ENCODE peak calls at places on chromosome 14, in five cellular contexts. D is PC-3, M is keratinocyte, G is left ventricle myocardium inferior, C is fibroblast of lung. A is an unnamed sample.
A peak's percentile ranks its signal among the peaks of the same experiment; 100 is the strongest.

GRCh38 chr14:20623798-20624197 is 17.7 kb downstream of the OR6S1 start:
- DNase-seq in G (no peak), C (no peak), M (no peak), D (no peak), A (no peak)

GRCh38 chr14:49497725-49498348 is 88.3 kb downstream of the RPS29 start:
- DNase-seq in C (peak; percentile 81), G (no peak), M (peak; percentile 65), D (peak; percentile 95), A (peak; percentile 53)

GRCh38 chr14:31843361-31844091 is 233.6 kb upstream of the ARHGAP5 start:
- DNase-seq in D (no peak), G (no peak), M (no peak), C (no peak), A (no peak)

GRCh38 chr14:70888681-70889175 is 18.5 kb upstream of the PCNX1 start:
- DNase-seq in D (peak; percentile 12), M (peak; percentile 65), C (peak; percentile 53), G (no peak), A (no peak)

GRCh38 chr14:99716091-99716849 is 32.2 kb downstream of the CYP46A1 start:
- DNase-seq in M (no peak), G (no peak), C (no peak), D (no peak), A (no peak)

GRCh38 chr14:97726661-97727060 is 929.5 kb downstream of the VRK1 start:
- DNase-seq in G (no peak), C (no peak), D (no peak), M (no peak), A (no peak)

GRCh38 chr14:75315143-75315542 is 36.5 kb downstream of the FOS start:
- DNase-seq in C (peak; percentile 83), D (peak; percentile 69), G (no peak), M (no peak), A (no peak)

GRCh38 chr14:34023824-34024767 is 73.2 kb upstream of the EGLN3 start:
- DNase-seq in M (no peak), D (no peak), G (no peak), C (no peak), A (no peak)

GRCh38 chr14:41404121-41404520 is 202.6 kb upstream of the LRFN5 start:
- DNase-seq in G (no peak), D (no peak), M (no peak), C (no peak), A (no peak)

GRCh38 chr14:98899441-98899840 is 372.6 kb downstream of the BCL11B start:
- DNase-seq in C (no peak), D (no peak), G (no peak), M (no peak), A (no peak)

GRCh38 chr14:98177551-98177950 is 1094.4 kb downstream of the BCL11B start:
- DNase-seq in G (no peak), C (no peak), D (no peak), M (no peak), A (no peak)

GRCh38 chr14:69611264-69612013 is at the start of gene SUSD6:
- DNase-seq in G (peak; percentile 93), M (no peak), D (peak; percentile 91), C (peak; percentile 89), A (peak; percentile 55)

GRCh38 chr14:99724196-99724891 is 40.2 kb downstream of the CYP46A1 start:
- DNase-seq in D (no peak), M (no peak), C (no peak), G (no peak), A (no peak)

GRCh38 chr14:101819251-101819990 is 57.9 kb downstream of the PPP2R5C start:
- DNase-seq in C (no peak), G (no peak), D (no peak), M (no peak), A (no peak)

DNA sequence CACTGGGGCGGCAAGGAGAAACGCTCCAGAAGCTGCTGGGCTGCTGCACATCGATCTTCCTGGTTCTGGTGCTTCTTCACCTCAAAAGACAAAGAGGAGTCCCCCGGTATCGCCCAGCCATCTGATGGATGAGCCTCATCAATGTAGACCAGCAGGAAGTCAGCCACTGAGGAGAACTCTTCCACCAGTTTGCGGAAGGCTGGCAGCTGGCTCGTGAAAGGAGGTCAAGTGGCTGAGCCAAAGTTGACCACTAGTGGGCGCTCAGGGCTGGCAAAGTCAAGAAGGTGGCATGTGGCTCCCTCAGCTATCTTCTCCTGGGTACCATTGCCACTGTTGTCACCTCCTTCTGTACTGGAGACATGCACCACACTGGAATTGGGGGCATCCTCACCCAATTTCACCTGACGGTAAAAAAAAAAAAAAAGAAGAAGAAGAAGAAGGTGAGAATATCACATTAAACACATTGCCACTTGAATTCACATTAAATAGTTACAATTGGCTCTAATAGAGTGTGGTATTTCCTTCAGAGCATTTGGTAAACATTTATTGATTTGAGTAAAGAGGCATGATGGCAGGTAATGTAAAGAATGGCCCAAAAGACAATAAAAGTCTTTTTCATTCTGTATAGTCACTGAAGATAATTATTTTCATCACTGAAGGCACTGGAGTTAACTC is 8.3 kb downstream of the DIO2 start:
- DNase-seq in M (no peak), G (no peak), C (no peak), D (peak; percentile 27), A (peak; percentile 4)
- TF ChIP-seq CTCF in M (peak; percentile 67), G (no peak), C (peak; percentile 41), D (peak; percentile 64), A (peak; percentile 90)

DNA sequence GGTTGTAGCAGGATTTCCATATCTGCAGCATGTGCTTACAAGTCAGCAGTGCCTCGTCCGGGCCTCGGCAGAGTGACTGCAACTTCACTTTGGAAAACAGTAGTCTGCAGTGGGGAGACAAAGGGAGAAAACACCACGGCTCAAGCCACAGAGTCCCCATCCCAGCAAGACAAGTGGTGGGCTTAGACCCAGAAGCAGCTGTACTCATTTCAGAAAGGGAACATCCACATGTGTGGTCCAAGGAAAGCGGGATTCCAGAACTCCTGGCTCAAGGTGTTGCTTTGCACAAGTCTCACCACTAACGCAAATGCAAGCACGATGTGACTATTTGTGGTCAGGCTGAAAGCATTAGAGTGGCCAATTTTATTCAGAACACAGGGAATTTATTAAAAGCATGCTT is 198.3 kb downstream of the TTC7B start:
- DNase-seq in M (no peak), C (no peak), D (no peak), G (no peak), A (no peak)
- H3K4me3 ChIP-seq in M (no peak overlapping the region), C (no peak overlapping the region), D (no peak overlapping the region), G (no peak overlapping the region), A (no peak overlapping the region)

GRCh38 chr14:22829661-22830328 is at the start of gene MRPL52:
- DNase-seq in G (peak; percentile 89), D (peak; percentile 92), C (peak; percentile 87), M (no peak), A (peak; percentile 88)
- TF ChIP-seq CTCF in G (no peak), D (no peak), C (no peak), M (no peak), A (no peak)

DNA sequence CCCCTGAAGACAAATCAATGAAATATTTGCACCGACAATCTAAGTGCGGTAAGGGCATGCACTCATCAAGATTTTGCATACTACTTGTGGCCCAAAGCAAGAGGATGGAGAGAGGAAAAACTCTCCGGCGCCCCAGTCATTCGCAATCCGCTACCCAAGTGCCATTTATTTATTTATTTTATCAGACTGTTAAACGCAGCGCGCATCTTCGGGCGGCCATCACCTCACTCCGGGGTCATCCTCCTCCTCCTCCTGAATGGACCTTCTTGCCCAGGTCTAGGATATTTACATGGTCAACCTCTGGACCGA is 1.2 kb downstream of the NOVA1 start:
- DNase-seq in M (no peak), D (no peak), G (peak; percentile 13), C (peak; percentile 25), A (no peak)
- H3K4me3 ChIP-seq in M (no peak overlapping the region), D (peak overlapping the region; percentile 86), G (peak overlapping the region; percentile 73), C (peak overlapping the region; percentile 88), A (no peak overlapping the region)

DNA sequence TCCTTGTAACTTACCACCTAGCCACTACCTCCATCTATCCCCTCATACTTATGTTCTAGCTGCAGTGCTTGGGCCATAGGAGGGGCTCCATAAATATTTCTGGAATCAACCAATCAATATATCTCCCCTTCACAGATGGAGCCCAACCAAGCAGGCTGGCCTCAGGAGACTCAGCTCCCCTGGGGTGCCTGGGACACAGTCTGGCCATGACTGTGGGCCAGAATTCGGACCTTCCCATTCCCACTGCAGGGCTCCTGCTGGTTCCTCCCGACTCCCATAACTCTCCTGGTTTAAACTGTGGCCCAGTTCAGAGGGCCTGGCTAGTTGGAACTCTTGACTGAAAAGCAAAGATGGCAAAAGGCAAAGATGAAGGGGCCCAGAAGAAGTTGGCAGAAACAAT is 13.0 kb downstream of the TTC7B start:
- DNase-seq in C (no peak), D (no peak), G (no peak), M (no peak), A (no peak)
- TF ChIP-seq CTCF in C (no peak), D (no peak), G (no peak), M (no peak), A (no peak)

GRCh38 chr14:95318399-95318834 is 1.3 kb downstream of the CLMN start:
- DNase-seq in D (no peak), G (no peak), C (no peak), M (no peak), A (no peak)

GRCh38 chr14:95319312-95320075 is at the start of gene CLMN:
- DNase-seq in G (peak; percentile 44), M (no peak), C (peak; percentile 14), D (peak; percentile 33), A (no peak)

GRCh38 chr14:95316826-95317225 is 2.9 kb downstream of the CLMN start:
- DNase-seq in G (no peak), M (no peak), D (no peak), C (no peak), A (no peak)

GRCh38 chr14:95318870-95319311 is 817 bp downstream of the CLMN start:
- DNase-seq in G (no peak), M (no peak), C (no peak), D (no peak), A (no peak)

GRCh38 chr14:95317817-95318343 is 1.8 kb downstream of the CLMN start:
- DNase-seq in C (no peak), G (no peak), D (no peak), M (no peak), A (no peak)
- H3K4me3 ChIP-seq in C (no peak overlapping the region), G (peak overlapping the region; percentile 96), D (no peak overlapping the region), M (no peak overlapping the region), A (no peak overlapping the region)